ENCODE peak calls at places on chromosomes 16 and 17, in eight cellular contexts. M is gastrocnemius medialis, I is ovary, N is IMR-90, J is breast epithelium, G is right lobe of liver, R is Peyer's patch, E is HCT116. H is an unnamed sample.

GRCh38 chr17:78108726-78109488 is 19.6 kb downstream of the TMC6 start:
- DNase-seq in R (peak), I (no peak), E (no peak), N (no peak), G (no peak), M (no peak), J (no peak), H (no peak)

GRCh38 chr16:59111280-59111679 is 377.2 kb upstream of the GOT2 start:
- DNase-seq in M (no peak), R (no peak), N (no peak), G (no peak), J (no peak), E (no peak), I (no peak), H (no peak)

GRCh38 chr17:77698903-77699615 is 259.4 kb upstream of the TNRC6C start:
- DNase-seq in I (no peak), N (no peak), M (no peak), R (peak), G (no peak), E (no peak), J (no peak), H (no peak)

GRCh38 chr17:49775546-49776260 is 11.8 kb upstream of the FAM117A start:
- DNase-seq in E (no peak), I (no peak), G (no peak), R (no peak), N (no peak), J (no peak), M (no peak), H (no peak)

GRCh38 chr16:75252946-75253911 is 1.8 kb upstream of the BCAR1 start:
- DNase-seq in G (peak), I (peak), M (peak), R (no peak), E (no peak), J (no peak), N (peak), H (no peak)

GRCh38 chr16:28572659-28573510 is 19.2 kb downstream of the SGF29 start:
- DNase-seq in J (no peak), E (no peak), I (peak), R (no peak), M (no peak), G (no peak), N (peak), H (no peak)

GRCh38 chr16:65789148-65789545 is 577.3 kb upstream of the CDH5 start:
- DNase-seq in G (no peak), M (no peak), I (no peak), J (no peak), R (no peak), E (no peak), N (no peak), H (no peak)

GRCh38 chr16:81446318-81447275 is 2.0 kb downstream of the CMIP start:
- DNase-seq in G (no peak), I (no peak), J (peak), N (peak), E (no peak), M (no peak), R (peak), H (no peak)

GRCh38 chr17:66714046-66715023 is 120.6 kb upstream of the CACNG5 start:
- DNase-seq in M (peak), N (no peak), I (no peak), J (no peak), G (no peak), E (no peak), R (no peak), H (no peak)

GRCh38 chr16:30621765-30622164 is 11.6 kb upstream of the ZNF689 start:
- DNase-seq in R (no peak), J (no peak), E (no peak), N (peak), M (no peak), I (no peak), G (no peak), H (no peak)

GRCh38 chr16:86992587-86992986 is 324.6 kb downstream of the C16orf95 start:
- DNase-seq in E (no peak), J (no peak), G (no peak), R (no peak), M (no peak), N (no peak), I (no peak), H (no peak)

GRCh38 chr17:18258356-18259038 is at the start of gene FLII:
- DNase-seq in N (peak), J (no peak), I (peak), E (no peak), R (peak), M (peak), G (peak), H (no peak)

GRCh38 chr16:85931596-85932402 is 32.8 kb downstream of the IRF8 start:
- DNase-seq in I (no peak), G (peak), E (no peak), M (no peak), N (no peak), J (no peak), R (peak), H (no peak)

GRCh38 chr16:27753563-27753962 is 203.6 kb downstream of the KATNIP start:
- DNase-seq in R (no peak), I (no peak), N (no peak), E (no peak), G (no peak), J (no peak), M (no peak), H (no peak)

GRCh38 chr17:27466748-27467375 is 10.6 kb downstream of the KSR1 start:
- DNase-seq in R (peak), J (no peak), N (no peak), G (no peak), M (no peak), E (no peak), I (no peak), H (no peak)

GRCh38 chr17:7263071-7263800 is 958 bp upstream of the CLDN7 start:
- DNase-seq in J (peak), R (peak), I (no peak), M (no peak), G (no peak), E (peak), N (no peak), H (no peak)

GRCh38 chr17:836154-836553 is 54.0 kb downstream of the MRM3 start:
- DNase-seq in I (no peak), M (no peak), E (no peak), N (no peak), J (peak), G (no peak), R (no peak), H (no peak)

GRCh38 chr17:51684214-51684613 is 423.9 kb downstream of the UTP18 start:
- DNase-seq in J (no peak), E (no peak), N (no peak), I (no peak), R (no peak), G (no peak), M (no peak), H (no peak)

GRCh38 chr17:40349477-40350409 is 14.8 kb downstream of the GJD3 start:
- DNase-seq in I (peak), J (no peak), E (no peak), M (peak), N (peak), R (no peak), G (no peak), H (no peak)
- H3K27ac ChIP-seq in I (peak), J (peak), E (no peak), M (peak), N (no peak), R (no peak), G (no peak), H (peak)

DNA sequence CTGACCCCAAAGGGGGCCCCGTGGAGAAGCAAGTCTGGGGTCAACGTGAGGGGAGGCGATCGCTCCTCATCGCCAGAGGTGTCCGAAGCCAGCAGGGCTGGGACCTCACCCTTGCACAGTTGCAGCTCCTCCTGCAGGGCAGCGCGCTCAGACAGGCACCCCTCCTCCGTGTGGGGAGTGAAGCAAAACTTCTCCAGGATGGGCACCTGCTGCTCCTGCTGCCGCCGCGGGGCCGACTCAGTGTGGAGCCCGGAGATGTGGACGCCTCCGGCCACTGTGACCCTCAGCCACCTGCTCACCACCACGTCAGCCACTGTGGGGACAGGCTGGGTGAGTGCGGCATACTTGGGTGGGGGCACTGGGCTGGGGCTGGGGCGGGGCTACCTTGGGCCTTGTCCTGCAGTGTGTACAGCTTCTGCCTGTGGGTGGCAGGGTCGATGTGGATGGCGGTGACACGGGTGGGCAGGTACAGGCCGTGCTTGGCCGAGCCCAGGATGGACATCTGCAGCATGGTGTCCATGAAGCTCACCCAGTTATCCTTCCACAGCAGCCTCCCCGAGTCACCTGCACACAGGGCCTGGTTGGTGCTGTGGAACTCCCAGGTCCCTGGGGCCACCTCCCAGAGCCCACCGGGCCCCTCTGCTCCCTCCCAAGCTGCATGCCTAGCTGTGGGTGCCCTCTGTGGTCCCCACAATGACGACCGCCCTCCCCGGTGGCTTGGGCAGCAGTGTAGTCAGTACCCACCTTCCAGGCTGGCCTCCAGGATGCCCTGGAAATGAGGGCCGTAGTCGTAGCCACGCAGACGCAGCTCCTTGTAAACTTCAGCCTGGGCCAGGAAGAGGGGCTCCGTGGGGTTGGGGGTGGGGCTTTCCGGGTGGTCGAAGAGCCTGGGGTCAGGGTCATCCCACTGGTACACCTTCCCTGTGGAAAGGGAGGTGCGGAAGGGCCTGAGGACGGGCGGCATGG is 10.8 kb downstream of the FASN start:
- DNase-seq in J (no peak), E (no peak), M (no peak), G (peak), R (no peak), I (no peak), N (no peak), H (no peak)
- TF ChIP-seq POLR2A in J (no peak), E (no peak), M (no peak), G (no peak), R (no peak), I (no peak), N (no peak), H (no peak)

GRCh38 chr17:63153488-63153887 is 187.5 kb downstream of the TANC2 start:
- DNase-seq in E (no peak), N (no peak), I (no peak), R (no peak), M (no peak), G (no peak), J (no peak), H (no peak)
- H3K27ac ChIP-seq in E (no peak), N (no peak), I (no peak), R (no peak), M (no peak), G (no peak), J (no peak), H (no peak)

GRCh38 chr16:56932588-56933265 is 785 bp downstream of the HERPUD1 start:
- DNase-seq in R (peak), J (peak), G (peak), M (peak), N (peak), I (peak), E (peak), H (no peak)
- TF ChIP-seq POLR2A in R (peak), J (peak), G (peak), M (peak), N (no peak), I (peak), E (no peak), H (no peak)

GRCh38 chr16:23528635-23529016 is 18.3 kb upstream of the GGA2 start:
- DNase-seq in J (no peak), E (no peak), M (no peak), G (no peak), I (no peak), R (no peak), N (no peak), H (no peak)

GRCh38 chr16:23534868-23535860 is 22.0 kb downstream of the EARS2 start:
- DNase-seq in R (no peak), E (no peak), N (peak), M (no peak), J (no peak), G (no peak), I (no peak), H (no peak)

GRCh38 chr16:23532448-23532847 is 22.2 kb upstream of the GGA2 start:
- DNase-seq in R (no peak), G (no peak), M (no peak), J (no peak), E (no peak), I (no peak), N (no peak), H (no peak)

GRCh38 chr16:23527961-23528634 is 17.8 kb upstream of the GGA2 start:
- DNase-seq in M (peak), E (no peak), J (no peak), N (no peak), G (no peak), I (no peak), R (no peak), H (no peak)

GRCh38 chr16:23530062-23530461 is 19.8 kb upstream of the GGA2 start:
- DNase-seq in J (no peak), N (no peak), I (no peak), M (no peak), G (no peak), R (no peak), E (no peak), H (no peak)
- H3K27ac ChIP-seq in J (no peak), N (no peak), I (no peak), M (no peak), G (no peak), R (no peak), E (no peak), H (no peak)

GRCh38 chr16:1325673-1326371 is 7.6 kb upstream of the BAIAP3 start:
- DNase-seq in N (no peak), J (no peak), M (no peak), E (no peak), R (no peak), G (no peak), I (no peak), H (no peak)
- TF ChIP-seq POLR2A in N (no peak), J (no peak), M (no peak), E (no peak), R (no peak), G (no peak), I (no peak), H (no peak)

DNA sequence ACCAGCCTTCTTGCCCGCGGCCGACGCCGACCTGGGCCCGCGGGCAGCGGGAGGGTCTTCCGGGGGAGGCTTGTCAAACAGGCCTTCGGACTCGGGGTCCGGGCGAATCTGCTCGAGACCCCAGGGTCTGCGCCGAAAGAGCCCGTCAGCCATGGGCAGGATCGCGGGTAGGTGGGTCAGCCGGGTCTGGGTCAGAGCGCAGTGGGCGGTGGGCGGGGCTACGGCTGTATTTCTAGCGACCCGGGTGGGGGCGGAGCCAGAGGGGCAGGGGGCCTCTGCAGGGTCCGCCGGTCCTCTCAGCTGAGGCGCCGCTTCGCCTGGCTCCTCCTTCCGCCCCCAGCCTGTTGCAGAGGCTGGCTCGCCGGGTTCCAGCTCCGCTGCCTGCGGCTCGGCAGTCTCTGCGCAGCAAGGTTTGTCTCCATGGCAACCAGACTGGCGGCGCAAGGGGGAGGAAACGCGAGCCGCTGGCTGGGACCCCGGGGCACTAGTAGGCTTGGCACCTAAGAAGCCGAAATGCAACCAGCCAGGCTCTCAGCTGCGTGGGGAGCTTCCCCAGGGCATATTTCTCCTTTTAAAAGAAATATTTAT is 14.5 kb downstream of the MIS12 start:
- DNase-seq in R (peak), N (peak), I (peak), G (peak), M (peak), J (peak), E (no peak), H (no peak)
- H3K27ac ChIP-seq in R (peak), N (peak), I (peak), G (no peak), M (no peak), J (peak), E (no peak), H (peak)

H was measured in esophagus squamous epithelium.